ENCODE peak calls at places on chromosomes 7 and 10, in nine cellular contexts. L is PC-3, Q is endothelial cell of umbilical vein, R is psoas muscle, P is gastrocnemius medialis, U is hepatocyte, W is body of pancreas, F is neural progenitor cell, M is transverse colon. X is an unnamed sample. For H3K4me1, the result is how much of the 10 kb centered on the place peaks cover.

GRCh38 chr7:98687331-98687863 is 70.3 kb downstream of the NPTX2 start:
- DNase-seq in Q (no peak), P (no peak), M (no peak), W (peak), F (peak), R (no peak), U (no peak), L (no peak), X (no peak)

GRCh38 chr7:44634839-44635591 is 28.6 kb downstream of the OGDH start:
- DNase-seq in W (peak), F (no peak), R (no peak), P (peak), U (peak), L (no peak), M (peak), Q (peak), X (no peak)

GRCh38 chr10:86389441-86390193 is 23.0 kb upstream of the GRID1 start:
- DNase-seq in Q (peak), F (peak), U (peak), M (peak), R (peak), W (peak), P (no peak), L (no peak), X (no peak)

GRCh38 chr7:37265876-37266275 is 182.8 kb downstream of the ELMO1 start:
- DNase-seq in P (no peak), M (no peak), Q (no peak), F (no peak), W (no peak), L (no peak), U (no peak), R (no peak), X (no peak)

GRCh38 chr7:35905555-35905954 is 104.7 kb downstream of the SEPTIN7 start:
- DNase-seq in W (no peak), F (no peak), R (no peak), M (no peak), P (no peak), U (no peak), L (no peak), Q (no peak), X (no peak)

GRCh38 chr7:47587389-47587788 is 5.5 kb upstream of the TNS3 start:
- DNase-seq in U (no peak), R (no peak), M (peak), L (peak), Q (no peak), P (no peak), W (peak), F (no peak), X (no peak)

GRCh38 chr7:112271162-112271561 is 64.7 kb downstream of the ZNF277 start:
- DNase-seq in F (no peak), U (no peak), P (no peak), W (no peak), L (no peak), Q (no peak), R (no peak), M (no peak), X (no peak)

GRCh38 chr10:68988530-68989316 is at the start of gene KIFBP:
- DNase-seq in F (peak), W (peak), L (peak), P (peak), R (peak), U (peak), Q (peak), M (peak), X (peak)

GRCh38 chr10:122854648-122855047 is 9.0 kb upstream of the CUZD1 start:
- DNase-seq in W (no peak), P (no peak), Q (peak), L (peak), M (no peak), F (no peak), R (no peak), U (no peak), X (no peak)

GRCh38 chr7:113404245-113404644 is 285.9 kb upstream of the SMIM30 start:
- DNase-seq in U (no peak), L (peak), Q (no peak), P (no peak), M (no peak), F (peak), W (no peak), R (no peak), X (no peak)

GRCh38 chr7:45654341-45654740 is 80.2 kb downstream of the ADCY1 start:
- DNase-seq in F (no peak), W (no peak), Q (no peak), R (no peak), L (no peak), U (no peak), P (no peak), M (no peak), X (no peak)

GRCh38 chr10:62860946-62861345 is 44.8 kb upstream of the EGR2 start:
- DNase-seq in L (peak), R (no peak), P (no peak), W (no peak), M (no peak), F (no peak), Q (peak), U (no peak), X (no peak)

GRCh38 chr10:110376021-110376773 is 71.5 kb upstream of the SMNDC1 start:
- DNase-seq in M (no peak), Q (peak), P (no peak), L (no peak), R (peak), F (no peak), U (no peak), W (no peak), X (no peak)

GRCh38 chr10:79070091-79070610 is 1.4 kb downstream of the ZMIZ1 start:
- DNase-seq in W (peak), M (peak), P (no peak), L (peak), R (peak), Q (no peak), F (peak), U (peak), X (no peak)

GRCh38 chr10:110002801-110003523 is 4.8 kb upstream of the ADD3 start:
- DNase-seq in F (no peak), W (no peak), Q (no peak), M (peak), P (no peak), L (no peak), R (no peak), U (no peak), X (no peak)

GRCh38 chr10:98664329-98665042 is 217.8 kb upstream of the HPS1 start:
- DNase-seq in U (no peak), M (peak), W (peak), R (no peak), L (peak), P (no peak), F (peak), Q (peak), X (no peak)

GRCh38 chr10:5625992-5626777 is 40.2 kb downstream of the ASB13 start:
- DNase-seq in R (no peak), W (peak), F (no peak), L (no peak), M (no peak), Q (no peak), P (no peak), U (no peak), X (no peak)

GRCh38 chr10:48448796-48449195 is 142.3 kb downstream of the MAPK8 start:
- DNase-seq in Q (peak), P (no peak), M (no peak), L (peak), W (no peak), F (no peak), U (peak), R (no peak), X (no peak)

GRCh38 chr7:119943932-119944600 is 328.9 kb upstream of the KCND2 start:
- DNase-seq in F (no peak), Q (no peak), R (no peak), U (no peak), M (no peak), L (no peak), W (no peak), P (no peak), X (no peak)

GRCh38 chr7:128755816-128756476 is 16.8 kb downstream of the CALU start:
- DNase-seq in W (no peak), M (no peak), L (no peak), Q (no peak), R (no peak), F (no peak), P (peak), U (no peak), X (no peak)

GRCh38 chr10:122992031-122992585 is 11.9 kb downstream of the PSTK start:
- DNase-seq in R (no peak), Q (no peak), W (no peak), U (no peak), P (no peak), M (no peak), F (no peak), L (no peak), X (no peak)

GRCh38 chr7:75830978-75831377 is 17.4 kb upstream of the CCL24 start:
- DNase-seq in U (no peak), L (no peak), F (no peak), P (no peak), W (no peak), Q (no peak), M (no peak), R (no peak), X (no peak)

GRCh38 chr10:84360634-84361365 is 32.4 kb downstream of the CCSER2 start:
- DNase-seq in W (no peak), F (no peak), R (no peak), U (no peak), L (no peak), M (no peak), P (no peak), Q (peak), X (no peak)

GRCh38 chr7:47581442-47581820 is 480 bp downstream of the TNS3 start:
- DNase-seq in M (peak), Q (no peak), R (no peak), P (no peak), U (peak), L (peak), F (peak), W (peak), X (no peak)

GRCh38 chr10:99965700-99966099 is 44.0 kb downstream of the DNMBP start:
- DNase-seq in P (no peak), W (no peak), Q (peak), F (no peak), M (no peak), R (no peak), U (peak), L (no peak), X (no peak)

GRCh38 chr10:46273506-46274477 is 13.0 kb upstream of the ANTXRL start:
- DNase-seq in R (no peak), U (no peak), P (no peak), F (peak), W (no peak), M (no peak), L (no peak), Q (no peak), X (no peak)

GRCh38 chr7:2824026-2824677 is 20.0 kb downstream of the GNA12 start:
- DNase-seq in R (no peak), L (no peak), P (no peak), W (no peak), Q (no peak), F (no peak), U (no peak), M (no peak), X (no peak)
- H3K4me1 ChIP-seq in R (under half), L (under half), P (under half), W (under half), Q (under half), F (half or more), U (under half), M (under half), X (under half)

DNA sequence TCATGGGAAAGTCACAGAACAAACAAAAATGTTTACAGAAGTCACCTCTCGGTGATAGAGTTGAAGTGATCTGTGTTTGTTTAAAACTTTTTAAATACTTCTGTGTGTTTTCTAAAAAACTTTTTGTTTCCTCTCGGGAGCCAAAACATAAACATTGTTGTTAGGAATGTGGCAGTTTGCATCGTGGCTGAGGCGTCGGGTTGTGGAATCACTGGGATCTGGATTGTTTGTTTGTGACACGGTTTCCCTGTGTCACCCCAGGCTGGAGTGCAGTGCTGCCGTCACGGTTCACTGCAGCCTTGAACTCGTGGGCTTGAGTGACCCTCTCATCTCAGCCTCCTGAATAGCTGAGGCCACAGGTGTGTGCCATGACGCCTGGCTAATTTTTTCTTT is 29.0 kb upstream of the SUN1 start:
- DNase-seq in W (no peak), Q (no peak), M (no peak), P (no peak), F (no peak), L (no peak), R (no peak), U (no peak), X (no peak)
- H3K27ac ChIP-seq in W (no peak), Q (no peak), M (no peak), P (no peak), F (no peak), L (no peak), R (no peak), U (peak), X (no peak)

GRCh38 chr7:4707134-4707651 is 25.1 kb downstream of the FOXK1 start:
- DNase-seq in W (no peak), P (no peak), M (no peak), Q (peak), U (no peak), F (peak), R (no peak), L (no peak), X (no peak)
- H3K4me3 ChIP-seq in W (no peak), P (no peak), M (no peak), Q (no peak), U (no peak), F (peak), R (no peak), L (no peak), X (no peak)

GRCh38 chr7:127389321-127389720 is 3.2 kb downstream of the ZNF800 start:
- DNase-seq in R (no peak), Q (no peak), M (no peak), F (no peak), P (no peak), U (no peak), W (no peak), L (no peak), X (no peak)
- H3K4me1 ChIP-seq in R (under half), Q (under half), M (under half), F (under half), P (under half), U (under half), W (under half), L (under half), X (under half)

X was measured in effector memory CD4-positive, alpha-beta T cell.